ENCODE peak calls at places on chromosomes 4 and X, in nine cellular contexts. I is AG09319, C is K562, Q is BE2C, T is psoas muscle, L is adipocyte, W is pons, F is fibroblast of lung, Z is fibroblast of pulmonary artery. B is an unnamed sample.

GRCh38 chrX:56968980-56969379 is 26.4 kb downstream of the SPIN3 start:
- DNase-seq in I (no peak), C (no peak), Q (no peak), T (no peak), L (peak), W (no peak), F (peak), Z (no peak), B (no peak)

GRCh38 chr4:142845293-142846070 is 619 bp downstream of the INPP4B start:
- DNase-seq in I (no peak), C (no peak), Q (peak), T (peak), L (peak), W (no peak), F (peak), Z (no peak), B (peak)

GRCh38 chrX:26848511-26848910 is 614.6 kb downstream of the PPP4R3C start:
- DNase-seq in I (no peak), C (no peak), Q (no peak), T (no peak), L (no peak), W (no peak), F (peak), Z (peak), B (peak)

GRCh38 chr4:18021470-18021719 is 160 bp downstream of the LCORL start:
- DNase-seq in I (no peak), C (peak), Q (no peak), T (no peak), L (no peak), W (no peak), F (peak), Z (no peak), B (no peak)

GRCh38 chrX:136525738-136526606 is 6.0 kb upstream of the VGLL1 start:
- DNase-seq in I (peak), C (no peak), Q (peak), T (peak), L (peak), W (peak), F (peak), Z (peak), B (peak)

GRCh38 chr4:169050308-169050707 is 40.3 kb upstream of the CBR4 start:
- DNase-seq in I (no peak), C (no peak), Q (no peak), T (no peak), L (no peak), W (no peak), F (no peak), Z (peak), B (no peak)

GRCh38 chr4:8155660-8156421 is 2.8 kb downstream of the ABLIM2 start:
- DNase-seq in I (no peak), C (no peak), Q (no peak), T (no peak), L (no peak), W (no peak), F (no peak), Z (no peak), B (no peak)

GRCh38 chr4:48147621-48148020 is 13.6 kb upstream of the TXK start:
- DNase-seq in I (no peak), C (no peak), Q (no peak), T (no peak), L (no peak), W (no peak), F (no peak), Z (no peak), B (no peak)

GRCh38 chr4:99087887-99088484 is 602 bp downstream of the ADH5 start:
- DNase-seq in I (peak), C (no peak), Q (peak), T (peak), L (peak), W (peak), F (peak), Z (peak), B (peak)

GRCh38 chr4:106315476-106315967 is 487 bp downstream of the TBCK start:
- DNase-seq in I (no peak), C (peak), Q (no peak), T (no peak), L (peak), W (peak), F (peak), Z (peak), B (peak)

GRCh38 chrX:114906978-114907510 is 110.4 kb downstream of the IL13RA2 start:
- DNase-seq in I (no peak), C (no peak), Q (no peak), T (no peak), L (no peak), W (no peak), F (no peak), Z (no peak), B (no peak)

B was measured in astrocyte of the spinal cord.